ENCODE peak calls at places on chromosome 7, in six cellular contexts. J, N, X, U, R and S are unnamed samples.

GRCh38 chr7:80772347-80773101 is 134.1 kb downstream of the CD36 start:
- DNase-seq in U (no peak), J (no peak), R (no peak), X (no peak), N (no peak), S (no peak)

GRCh38 chr7:92614586-92615237 is 24.5 kb upstream of the FAM133B start:
- DNase-seq in N (no peak), J (no peak), R (no peak), U (peak), X (peak), S (no peak)

GRCh38 chr7:70700055-70700934 is 431.6 kb upstream of the GALNT17 start:
- DNase-seq in J (no peak), N (no peak), R (no peak), U (no peak), X (no peak), S (no peak)

GRCh38 chr7:89559596-89559995 is 594.7 kb upstream of the STEAP1 start:
- DNase-seq in X (no peak), R (no peak), J (no peak), N (no peak), U (no peak), S (no peak)

GRCh38 chr7:81507231-81507630 is 262.6 kb downstream of the HGF start:
- DNase-seq in R (no peak), U (no peak), N (no peak), J (no peak), X (no peak), S (no peak)

GRCh38 chr7:143929224-143929920 is 5.7 kb upstream of the OR2F2 start:
- DNase-seq in R (no peak), X (no peak), U (no peak), J (no peak), N (no peak), S (no peak)

GRCh38 chr7:94350729-94351128 is 44.0 kb upstream of the COL1A2 start:
- DNase-seq in J (no peak), R (no peak), N (no peak), X (peak), U (no peak), S (no peak)

GRCh38 chr7:33558961-33559710 is 346.2 kb upstream of the BMPER start:
- DNase-seq in U (no peak), N (no peak), R (no peak), J (no peak), X (no peak), S (no peak)

DNA sequence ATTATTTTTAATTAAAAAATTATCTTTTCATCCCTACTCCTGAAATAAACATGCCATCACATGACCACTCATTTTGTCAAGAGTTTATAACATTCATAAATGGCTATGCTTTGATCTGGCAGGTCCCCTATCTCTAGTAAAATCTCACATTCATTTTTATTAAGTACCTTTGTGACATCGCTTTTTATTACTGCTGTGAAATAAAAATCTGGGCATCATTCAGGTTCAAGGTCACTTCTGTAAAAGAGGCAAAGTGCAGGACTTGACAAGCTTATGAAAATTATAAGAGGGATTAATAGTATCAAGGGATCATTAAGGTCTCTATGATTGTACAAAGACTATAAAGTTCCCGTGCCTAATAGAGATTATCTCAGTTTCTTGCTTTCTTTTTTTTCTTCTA is 416.8 kb upstream of the SEMA3A start:
- DNase-seq in N (no peak), U (no peak), R (no peak), X (no peak), J (no peak), S (no peak)
- H3K4me3 ChIP-seq in N (no peak), U (no peak), R (no peak), X (no peak), J (no peak), S (no peak)

DNA sequence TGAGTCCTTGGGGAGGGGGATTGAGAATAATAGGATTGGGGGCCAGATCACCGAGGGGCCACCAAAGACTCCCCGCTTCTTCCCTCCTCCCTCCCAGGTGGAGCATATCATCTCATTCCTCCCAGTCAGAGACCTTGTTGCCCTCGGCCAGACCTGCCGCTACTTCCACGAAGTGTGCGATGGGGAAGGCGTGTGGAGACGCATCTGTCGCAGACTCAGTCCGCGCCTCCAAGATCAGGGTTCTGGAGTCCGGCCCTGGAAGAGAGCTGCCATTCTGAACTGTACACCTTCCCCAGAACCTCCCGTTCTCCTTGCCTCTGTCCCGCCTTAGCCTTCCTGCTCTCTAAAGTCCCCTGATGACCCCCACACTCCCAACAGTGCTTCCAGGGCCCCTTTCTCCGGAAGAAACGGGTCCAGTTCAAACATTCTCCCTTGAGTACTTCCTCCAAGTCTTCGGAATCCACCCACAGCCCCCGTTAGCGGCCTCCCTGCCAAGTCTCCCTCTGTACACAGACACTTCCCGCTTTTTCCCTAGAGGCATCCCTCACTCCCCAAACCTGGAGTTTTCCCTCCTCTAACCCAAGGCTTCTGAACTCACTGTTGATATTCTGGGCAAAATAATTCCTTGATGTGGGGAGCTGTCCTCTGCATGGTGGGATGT is 4.1 kb downstream of the FBXO24 start:
- DNase-seq in J (peak), N (no peak), R (no peak), X (no peak), U (no peak), S (no peak)
- H3K4me3 ChIP-seq in J (no peak), N (peak), R (no peak), X (no peak), U (peak), S (no peak)

GRCh38 chr7:100606313-100606712 is 4.2 kb downstream of the PCOLCE start:
- DNase-seq in R (no peak), X (no peak), U (no peak), N (no peak), J (no peak), S (no peak)
- H3K4me3 ChIP-seq in R (no peak), X (no peak), U (no peak), N (no peak), J (no peak), S (no peak)

GRCh38 chr7:84363741-84364140 is 169.2 kb upstream of the SEMA3A start:
- DNase-seq in R (no peak), J (no peak), N (no peak), U (no peak), X (no peak), S (no peak)
- H3K4me3 ChIP-seq in R (no peak), J (no peak), N (no peak), U (no peak), X (no peak), S (no peak)

DNA sequence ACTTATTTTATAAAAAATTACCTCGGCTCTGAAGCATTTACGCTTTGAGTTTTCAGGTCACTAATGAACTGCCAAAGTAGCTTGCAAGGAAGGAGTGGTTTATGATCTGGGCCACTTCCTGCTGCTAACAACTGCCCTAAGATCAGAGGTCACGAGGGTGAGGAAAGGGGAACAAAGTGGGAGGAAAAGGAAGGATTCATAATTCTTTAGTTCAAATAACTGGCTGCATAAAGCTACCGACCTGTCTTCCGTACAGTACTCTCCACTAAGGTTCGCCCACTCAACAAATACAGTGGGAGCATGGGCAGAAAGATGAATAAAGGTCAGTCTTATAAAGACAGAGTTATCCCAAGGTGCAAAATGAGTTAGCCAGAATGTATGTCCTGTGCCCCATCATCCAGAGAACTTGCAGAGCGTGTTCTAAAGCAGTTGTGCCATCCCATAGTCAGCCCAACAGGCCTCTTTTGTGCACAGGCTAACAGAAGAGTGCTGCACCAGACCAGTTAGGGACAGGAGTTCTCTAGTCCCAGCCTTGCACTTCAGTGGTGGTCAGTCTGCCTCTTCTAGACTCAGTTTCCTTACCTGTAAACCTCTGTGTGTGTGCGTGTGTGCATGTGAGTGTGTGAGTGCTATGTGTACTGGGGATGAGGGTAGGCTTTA is 65.9 kb downstream of the CREB3L2 start:
- DNase-seq in N (no peak), U (no peak), J (no peak), R (no peak), X (no peak), S (no peak)
- H3K4me3 ChIP-seq in N (peak), U (no peak), J (no peak), R (no peak), X (no peak), S (no peak)

DNA sequence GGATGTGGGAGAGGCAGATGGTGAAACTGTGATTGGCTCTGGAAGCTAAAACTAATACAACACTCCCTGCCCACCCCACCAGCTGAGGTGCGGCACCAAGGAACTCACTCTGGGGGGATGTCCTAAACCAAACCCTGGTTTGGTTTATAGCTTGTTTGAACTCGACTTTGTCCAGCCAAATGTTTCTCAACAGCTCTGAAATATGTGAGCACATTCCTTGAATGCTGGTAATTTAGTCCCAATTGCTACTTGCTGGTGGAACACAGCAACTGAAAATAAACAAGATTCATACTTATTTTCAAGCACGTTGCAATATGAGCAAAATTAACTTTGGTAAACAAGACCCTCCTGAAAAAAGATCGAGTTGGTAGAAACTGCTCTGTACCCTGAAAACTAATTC is 39.7 kb upstream of the CARD11 start:
- DNase-seq in U (no peak), R (no peak), X (no peak), J (no peak), N (no peak), S (no peak)
- H3K4me3 ChIP-seq in U (no peak), R (no peak), X (no peak), J (no peak), N (no peak), S (no peak)